ENCODE peak calls at places on chromosomes 5 and 9, in six cellular contexts. S is BE2C, O is H1, K is tibial nerve, Q is lower lobe of right lung, E is astrocyte of the spinal cord. T is an unnamed sample.

GRCh38 chr5:16577677-16578076 is 39.1 kb downstream of the RETREG1 start:
- DNase-seq in K (no peak), Q (no peak), E (no peak), S (no peak), O (no peak), T (no peak)

GRCh38 chr5:124744170-124744911 is 2.1 kb downstream of the ZNF608 start:
- DNase-seq in E (peak), K (no peak), O (no peak), Q (peak), S (peak), T (no peak)

GRCh38 chr5:29944327-29944726 is 1249.2 kb upstream of the CDH6 start:
- DNase-seq in Q (no peak), K (no peak), E (no peak), S (no peak), O (no peak), T (no peak)

GRCh38 chr9:105697871-105698270 is 3.5 kb downstream of the TMEM38B start:
- DNase-seq in Q (no peak), K (no peak), E (peak), O (no peak), S (no peak), T (no peak)

GRCh38 chr5:51816427-51816826 is 433.2 kb downstream of the ISL1 start:
- DNase-seq in E (no peak), O (no peak), Q (no peak), K (no peak), S (no peak), T (no peak)

GRCh38 chr5:131436081-131436480 is 172.2 kb downstream of the CDC42SE2 start:
- DNase-seq in O (no peak), S (no peak), Q (no peak), E (no peak), K (peak), T (no peak)

GRCh38 chr9:92432350-92432749 is 8.1 kb upstream of the OMD start:
- DNase-seq in O (no peak), K (no peak), S (no peak), Q (no peak), E (no peak), T (no peak)

GRCh38 chr5:64869419-64869818 is 100.7 kb downstream of the CWC27 start:
- DNase-seq in E (peak), K (no peak), O (no peak), S (no peak), Q (no peak), T (peak)

GRCh38 chr9:94852373-94852772 is 125.9 kb downstream of the AOPEP start:
- DNase-seq in Q (no peak), S (no peak), K (no peak), O (no peak), E (no peak), T (no peak)

GRCh38 chr5:91038180-91038808 is 344.8 kb downstream of the ARRDC3 start:
- DNase-seq in S (no peak), K (no peak), E (no peak), Q (no peak), O (no peak), T (no peak)

DNA sequence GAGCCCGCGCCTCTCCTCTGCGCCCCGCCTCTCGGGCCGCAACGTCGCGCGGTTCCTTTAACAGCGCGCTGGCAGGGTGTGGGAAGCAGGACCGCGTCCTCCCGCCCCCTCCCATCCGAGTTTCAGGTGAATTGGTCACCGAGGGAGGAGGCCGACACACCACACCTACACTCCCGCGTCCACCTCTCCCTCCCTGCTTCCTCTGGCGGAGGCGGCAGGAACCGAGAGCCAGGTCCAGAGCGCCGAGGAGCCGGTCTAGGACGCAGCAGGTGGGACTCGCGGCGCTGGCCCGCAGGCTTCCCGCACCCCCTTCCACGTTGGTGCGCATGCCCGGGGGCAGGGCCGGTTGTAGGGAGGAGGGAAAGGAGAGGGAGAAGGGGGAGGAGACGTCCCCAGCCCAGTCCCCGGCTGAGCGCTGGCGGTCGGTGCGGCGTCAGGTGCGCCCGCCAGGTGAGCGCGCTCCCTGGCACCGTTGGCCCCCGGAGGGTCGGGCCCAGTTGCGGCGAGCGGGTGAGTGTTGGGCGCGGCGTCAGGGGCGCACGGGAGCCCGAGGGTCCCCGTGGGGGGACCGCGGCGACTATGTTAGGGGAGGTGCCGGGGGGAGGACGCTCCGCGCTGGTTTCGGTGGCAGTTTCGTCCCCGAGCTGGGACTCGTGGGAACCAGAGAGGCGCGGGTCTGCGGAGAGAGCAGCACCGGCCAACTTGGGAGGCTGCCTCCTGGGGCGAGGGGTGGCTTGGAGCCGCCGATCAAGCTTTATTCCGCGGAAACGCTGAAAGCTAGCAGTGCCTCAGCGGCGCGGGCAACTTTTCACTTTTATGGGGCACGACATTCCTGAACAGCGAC is at the start of gene OCLN:
- DNase-seq in K (no peak), Q (peak), S (peak), E (no peak), O (peak), T (no peak)
- TF ChIP-seq CTCF in K (no peak), Q (peak), S (no peak), E (no peak), O (no peak), T (no peak)

DNA sequence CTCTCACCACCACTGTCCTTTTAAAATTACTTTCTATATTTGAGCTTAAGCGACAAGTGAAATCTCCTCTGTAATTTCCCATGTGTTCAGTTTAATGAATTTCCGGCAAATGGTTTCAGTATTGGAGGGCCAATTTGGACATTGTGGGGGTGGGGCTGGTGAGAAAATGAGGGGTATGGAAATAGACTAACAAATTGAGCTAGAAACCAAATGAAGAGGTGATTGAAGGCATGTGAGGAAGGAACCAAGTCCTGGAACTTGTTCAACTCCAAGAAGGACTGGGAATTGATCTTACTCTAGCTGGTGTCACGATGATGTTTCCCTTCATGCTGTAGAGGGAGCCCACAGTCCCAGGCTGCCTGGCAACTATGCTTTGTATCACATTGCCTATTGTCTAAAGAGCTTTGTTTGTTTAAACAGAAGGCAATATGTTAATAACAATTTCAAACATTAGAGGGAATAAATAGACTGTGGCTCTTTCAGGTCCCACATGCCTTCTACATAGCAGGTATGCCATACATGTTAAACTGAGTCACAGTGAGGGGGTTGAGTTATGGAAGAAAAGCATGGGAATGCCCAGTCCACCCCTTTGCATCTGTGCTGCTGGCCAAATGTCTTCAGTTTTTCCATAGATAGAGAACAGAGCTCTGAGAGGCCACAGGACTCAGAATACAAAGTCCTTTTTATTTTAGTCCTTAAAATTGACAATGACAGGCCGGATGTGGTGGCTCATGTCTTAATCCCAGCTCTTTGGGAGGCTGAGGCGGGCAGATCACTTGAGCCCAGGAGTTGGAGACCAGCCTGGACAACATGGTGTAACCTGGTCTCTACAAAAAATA is 25.0 kb upstream of the MATR3 start:
- DNase-seq in Q (no peak), O (no peak), E (no peak), K (no peak), S (no peak), T (no peak)
- H3K4me3 ChIP-seq in Q (no peak), O (no peak), E (no peak), K (no peak), S (no peak), T (no peak)

GRCh38 chr5:172691886-172692285 is 50.8 kb downstream of the NEURL1B start:
- DNase-seq in Q (no peak), O (no peak), S (no peak), K (no peak), E (no peak), T (no peak)
- TF ChIP-seq CTCF in Q (no peak), O (no peak), S (no peak), K (no peak), E (no peak), T (no peak)

GRCh38 chr5:38997579-38997978 is 76.6 kb downstream of the RICTOR start:
- DNase-seq in E (no peak), K (no peak), Q (no peak), O (no peak), S (no peak), T (no peak)
- H3K4me3 ChIP-seq in E (no peak), K (no peak), Q (no peak), O (no peak), S (no peak), T (no peak)

GRCh38 chr9:34862043-34862442 is 96.0 kb upstream of the PHF24 start:
- DNase-seq in O (no peak), K (no peak), Q (no peak), S (no peak), E (no peak), T (no peak)
- TF ChIP-seq CTCF in O (no peak), K (no peak), Q (no peak), S (no peak), E (no peak), T (no peak)

DNA sequence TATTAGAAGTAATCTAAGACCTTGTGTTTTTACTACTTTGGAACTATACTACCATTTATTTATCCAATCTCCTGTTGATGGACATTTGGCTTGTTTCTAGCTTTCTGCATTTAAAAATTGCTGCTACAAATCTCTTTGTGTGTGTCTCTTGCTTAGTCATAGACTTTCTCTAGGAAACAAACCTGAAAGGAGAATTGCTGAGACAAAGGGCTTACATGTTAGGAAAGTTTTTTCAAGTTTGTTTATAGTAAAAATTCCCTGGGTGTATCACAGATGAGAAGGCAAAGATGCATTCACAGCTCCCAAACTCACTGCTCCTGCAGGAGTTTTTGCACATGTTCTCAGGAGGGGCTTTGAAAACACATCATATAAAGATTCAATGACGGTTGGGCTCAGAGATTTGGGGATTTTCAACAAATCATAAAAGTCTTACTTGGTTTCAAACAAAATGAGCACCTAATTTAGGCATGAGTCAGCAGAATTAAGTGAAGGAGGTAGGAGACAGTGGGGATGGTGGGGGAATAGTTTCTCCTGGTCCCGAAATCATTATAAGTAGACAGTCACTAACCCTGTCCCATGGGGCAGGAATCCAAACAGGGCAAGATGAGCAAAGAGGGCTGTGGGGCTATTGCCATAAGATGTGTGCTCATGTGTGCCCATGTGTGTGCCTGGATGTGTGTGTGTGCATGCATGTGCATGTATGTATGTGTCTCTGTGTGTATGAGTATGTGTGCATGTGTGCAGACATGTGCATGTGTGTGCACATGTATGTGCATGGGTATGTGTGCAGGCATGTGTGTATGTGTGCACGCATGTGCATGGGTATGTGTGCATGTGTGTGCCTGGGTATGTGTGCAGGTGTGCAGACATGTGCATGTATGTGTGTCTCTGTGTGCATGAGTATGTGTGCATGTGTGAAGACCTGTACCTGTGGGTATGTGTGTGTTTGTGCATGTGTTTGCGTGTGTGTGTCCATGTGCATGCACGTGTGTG is 43.4 kb upstream of the S1PR3 start:
- DNase-seq in S (no peak), Q (no peak), E (peak), O (no peak), K (no peak), T (peak)
- H3K4me3 ChIP-seq in S (no peak), Q (no peak), E (no peak), O (no peak), K (no peak), T (no peak)

DNA sequence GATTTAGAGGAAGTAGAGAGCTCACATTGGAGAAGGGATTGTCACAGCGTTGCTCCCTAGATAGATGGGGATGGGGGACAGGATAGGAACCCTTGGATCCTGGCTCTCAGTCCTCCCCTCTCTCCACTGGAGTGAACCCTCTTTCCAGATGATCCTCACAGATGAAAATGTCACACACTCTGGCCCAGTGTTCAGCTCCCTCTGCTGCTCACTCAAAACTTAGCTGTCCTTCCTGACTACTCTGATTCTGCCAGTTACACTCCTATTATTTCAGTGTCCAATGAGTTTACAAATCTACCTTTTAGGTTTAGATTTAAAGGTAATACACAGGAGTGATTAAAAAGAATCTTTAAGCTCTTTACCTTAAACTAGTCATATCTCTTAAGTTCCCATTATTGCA is 5.8 kb upstream of the SPINK7 start:
- DNase-seq in S (no peak), O (no peak), E (no peak), Q (no peak), K (no peak), T (no peak)
- TF ChIP-seq CTCF in S (no peak), O (peak), E (no peak), Q (no peak), K (no peak), T (peak)

DNA sequence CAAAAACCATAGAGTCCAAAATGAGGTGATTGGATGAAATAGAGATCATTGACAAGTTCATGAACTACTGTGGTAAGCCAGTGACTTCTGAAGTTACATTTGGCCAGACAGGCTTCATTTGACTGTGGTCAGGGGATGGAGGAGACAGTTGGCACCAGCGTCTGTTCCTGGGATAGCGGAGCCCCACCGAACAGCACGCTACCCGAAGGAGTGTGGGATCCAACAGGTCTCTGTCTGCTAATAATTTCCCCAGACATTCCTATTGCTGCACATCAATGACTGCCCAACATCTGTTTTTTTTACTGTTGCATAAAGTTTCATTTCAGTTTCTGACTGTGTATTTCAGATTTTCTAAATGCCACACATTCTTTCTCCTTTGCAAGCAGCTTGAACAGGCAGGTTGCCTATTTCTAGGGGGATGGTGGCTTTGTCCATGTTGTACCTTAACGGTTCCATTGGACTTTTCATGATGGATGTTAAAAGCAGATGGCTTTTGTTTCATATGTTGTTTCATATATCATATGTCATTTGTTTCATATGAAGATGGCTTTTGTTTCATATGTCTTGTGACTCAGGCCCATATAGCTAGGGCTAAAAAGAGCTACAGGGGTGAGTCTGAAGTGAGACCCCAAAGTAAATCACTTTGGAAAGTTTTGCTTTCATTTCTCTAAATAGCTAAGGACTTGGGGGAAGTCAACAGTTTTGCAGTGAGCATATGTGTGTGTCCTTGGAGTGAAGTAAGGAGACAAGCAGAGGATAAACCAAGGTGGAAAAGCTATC is 180.7 kb downstream of the GOLPH3 start:
- DNase-seq in E (peak), K (no peak), O (no peak), S (no peak), Q (no peak), T (peak)
- H3K4me3 ChIP-seq in E (no peak), K (no peak), O (no peak), S (no peak), Q (no peak), T (no peak)

GRCh38 chr5:28344803-28345433 is 1306.5 kb upstream of the CDH9 start:
- DNase-seq in E (peak), Q (no peak), O (peak), S (peak), K (no peak), T (no peak)
- TF ChIP-seq CTCF in E (peak), Q (peak), O (peak), S (peak), K (no peak), T (no peak)

GRCh38 chr9:37033141-37033540 is 927 bp downstream of the PAX5 start:
- DNase-seq in O (no peak), Q (no peak), K (no peak), S (no peak), E (no peak), T (no peak)

GRCh38 chr9:37030591-37030939 is 3.5 kb downstream of the PAX5 start:
- DNase-seq in O (no peak), S (no peak), Q (no peak), K (no peak), E (no peak), T (no peak)

GRCh38 chr9:37031081-37031480 is 3.0 kb downstream of the PAX5 start:
- DNase-seq in S (no peak), K (no peak), Q (no peak), E (no peak), O (no peak), T (no peak)

GRCh38 chr9:37032713-37033112 is 1.4 kb downstream of the PAX5 start:
- DNase-seq in O (no peak), E (no peak), K (no peak), Q (no peak), S (no peak), T (no peak)

DNA sequence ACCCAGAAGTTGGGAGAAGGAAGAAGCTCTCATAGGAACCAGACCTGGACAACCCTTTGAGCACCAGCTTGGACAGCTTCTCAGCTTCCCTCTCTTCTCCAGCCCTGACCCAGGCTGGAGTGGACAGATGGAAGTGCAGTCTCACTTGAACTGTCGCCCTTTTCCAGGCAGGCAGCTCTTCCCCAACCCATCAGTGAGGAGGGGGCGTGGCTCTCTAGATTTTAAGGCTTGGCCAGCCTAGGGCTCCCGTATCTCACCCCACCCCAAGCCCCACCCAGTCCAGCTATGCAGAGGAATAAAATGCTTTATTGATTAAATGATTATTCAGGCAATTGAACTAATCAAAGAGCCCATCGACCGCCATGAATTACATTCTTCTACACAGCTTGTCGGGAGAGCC is 2.2 kb downstream of the PAX5 start:
- DNase-seq in O (no peak), K (no peak), E (no peak), S (no peak), Q (no peak), T (no peak)
- H3K4me3 ChIP-seq in O (no peak), K (no peak), E (no peak), S (no peak), Q (no peak), T (no peak)